ENCODE peak calls at places on chromosomes 11 and 22, in four cellular contexts. B is fibroblast of pulmonary artery, R is RWPE1, Y is AG04449. I is an unnamed sample.
A peak's percentile ranks its signal among the peaks of the same experiment; 100 is the strongest.

GRCh38 chr11:111796696-111797095 is 30.5 kb upstream of the PPP2R1B start:
- DNase-seq in B (no peak), R (no peak), Y (no peak), I (no peak)

GRCh38 chr22:45546333-45547015 is 43.8 kb downstream of the FBLN1 start:
- DNase-seq in B (no peak), R (no peak), Y (no peak), I (no peak)

GRCh38 chr11:9459573-9460321 is 1.1 kb upstream of the ZNF143 start:
- DNase-seq in B (peak; percentile 69), R (peak; percentile 9), Y (no peak), I (peak; percentile 29)

GRCh38 chr22:31278643-31279326 is 13.5 kb downstream of the PIK3IP1 start:
- DNase-seq in B (no peak), R (no peak), Y (no peak), I (no peak)

GRCh38 chr11:133921513-133921912 is 35.3 kb downstream of the IGSF9B start:
- DNase-seq in B (no peak), R (no peak), Y (no peak), I (no peak)

GRCh38 chr11:113481226-113481625 is 6.0 kb upstream of the DRD2 start:
- DNase-seq in B (no peak), R (no peak), Y (no peak), I (no peak)

GRCh38 chr22:35661377-35661937 is 13.2 kb downstream of the APOL6 start:
- DNase-seq in B (no peak), R (no peak), Y (no peak), I (no peak)

GRCh38 chr11:35063453-35063852 is 75.5 kb upstream of the CD44 start:
- DNase-seq in B (no peak), R (no peak), Y (no peak), I (no peak)

GRCh38 chr22:32661737-32662586 is 139.5 kb upstream of the TIMP3 start:
- DNase-seq in B (peak; percentile 54), R (no peak), Y (peak; percentile 44), I (no peak)

GRCh38 chr22:40022536-40023225 is 27.9 kb downstream of the FAM83F start:
- DNase-seq in B (no peak), R (no peak), Y (no peak), I (peak; percentile 69)

GRCh38 chr11:36333468-36333867 is 37.4 kb downstream of the PRR5L start:
- DNase-seq in B (peak; percentile 50), R (peak; percentile 40), Y (no peak), I (no peak)

GRCh38 chr11:107545101-107545514 is 20.4 kb downstream of the ALKBH8 start:
- DNase-seq in B (peak; percentile 64), R (peak; percentile 89), Y (no peak), I (no peak)

GRCh38 chr11:9617960-9618359 is 44.5 kb downstream of the WEE1 start:
- DNase-seq in B (peak; percentile 53), R (no peak), Y (peak; percentile 78), I (no peak)

GRCh38 chr11:116862101-116862637 is 24.7 kb upstream of the APOA1 start:
- DNase-seq in B (no peak), R (no peak), Y (no peak), I (no peak)

GRCh38 chr11:65420506-65421203 is 1.9 kb upstream of the NEAT1 start:
- DNase-seq in B (no peak), R (no peak), Y (no peak), I (peak; percentile 63)

GRCh38 chr11:34514050-34514449 is 456 bp upstream of the ELF5 start:
- DNase-seq in B (no peak), R (no peak), Y (no peak), I (no peak)

GRCh38 chr11:2527621-2528291 is 82.9 kb downstream of the KCNQ1 start:
- DNase-seq in B (no peak), R (no peak), Y (no peak), I (peak; percentile 85)

GRCh38 chr11:40722179-40722795 is 737.2 kb downstream of the LRRC4C start:
- DNase-seq in B (peak; percentile 20), R (peak; percentile 26), Y (no peak), I (no peak)

GRCh38 chr11:13366266-13367026 is 88.9 kb downstream of the BMAL1 start:
- DNase-seq in B (no peak), R (no peak), Y (no peak), I (no peak)

GRCh38 chr22:39908737-39909136 is 7.9 kb downstream of the GRAP2 start:
- DNase-seq in B (no peak), R (peak; percentile 3), Y (no peak), I (no peak)

GRCh38 chr11:62715150-62716130 is 8.0 kb downstream of the GNG3 start:
- DNase-seq in B (no peak), R (no peak), Y (no peak), I (no peak)

GRCh38 chr22:26756675-26757293 is 99.4 kb downstream of the MIAT start:
- DNase-seq in B (peak; percentile 46), R (peak; percentile 13), Y (no peak), I (no peak)

GRCh38 chr11:12841946-12842630 is 167.0 kb upstream of the RASSF10 start:
- DNase-seq in B (peak; percentile 79), R (peak; percentile 50), Y (no peak), I (no peak)

GRCh38 chr11:27902981-27903624 is 202.8 kb upstream of the BDNF start:
- DNase-seq in B (peak; percentile 18), R (peak; percentile 55), Y (peak; percentile 51), I (no peak)

GRCh38 chr11:103339485-103339857 is 230.2 kb downstream of the DYNC2H1 start:
- DNase-seq in B (no peak), R (no peak), Y (no peak), I (no peak)

GRCh38 chr11:86183694-86184093 is 60.9 kb upstream of the EED start:
- DNase-seq in B (peak; percentile 54), R (no peak), Y (no peak), I (no peak)

GRCh38 chr11:16280256-16280682 is 76.1 kb downstream of the SOX6 start:
- DNase-seq in B (peak; percentile 6), R (peak; percentile 51), Y (no peak), I (no peak)

GRCh38 chr22:17774928-17775675 is 833 bp upstream of the BID start:
- DNase-seq in B (no peak), R (no peak), Y (no peak), I (no peak)

GRCh38 chr11:47961383-47961782 is 19.0 kb upstream of the PTPRJ start:
- DNase-seq in B (no peak), R (no peak), Y (no peak), I (no peak)

GRCh38 chr22:26852176-26852575 is 194.8 kb downstream of the MIAT start:
- DNase-seq in B (no peak), R (no peak), Y (no peak), I (peak; percentile 4)

GRCh38 chr11:6489338-6489737 is 7.7 kb upstream of the DNHD1 start:
- DNase-seq in B (no peak), R (no peak), Y (no peak), I (no peak)

GRCh38 chr11:133842053-133842452 is 3.3 kb downstream of the SPATA19 start:
- DNase-seq in B (no peak), R (no peak), Y (no peak), I (no peak)

GRCh38 chr11:73759520-73760065 is 1.3 kb downstream of the RAB6A start:
- DNase-seq in B (peak; percentile 39), R (peak; percentile 5), Y (no peak), I (no peak)

GRCh38 chr11:73761403-73761945 is 600 bp upstream of the RAB6A start:
- DNase-seq in B (no peak), R (no peak), Y (no peak), I (no peak)

GRCh38 chr11:73760066-73760679 is 701 bp downstream of the RAB6A start:
- DNase-seq in B (peak; percentile 44), R (peak; percentile 32), Y (no peak), I (peak; percentile 92)

GRCh38 chr11:73762732-73763131 is 1.9 kb upstream of the RAB6A start:
- DNase-seq in B (no peak), R (no peak), Y (no peak), I (no peak)

DNA sequence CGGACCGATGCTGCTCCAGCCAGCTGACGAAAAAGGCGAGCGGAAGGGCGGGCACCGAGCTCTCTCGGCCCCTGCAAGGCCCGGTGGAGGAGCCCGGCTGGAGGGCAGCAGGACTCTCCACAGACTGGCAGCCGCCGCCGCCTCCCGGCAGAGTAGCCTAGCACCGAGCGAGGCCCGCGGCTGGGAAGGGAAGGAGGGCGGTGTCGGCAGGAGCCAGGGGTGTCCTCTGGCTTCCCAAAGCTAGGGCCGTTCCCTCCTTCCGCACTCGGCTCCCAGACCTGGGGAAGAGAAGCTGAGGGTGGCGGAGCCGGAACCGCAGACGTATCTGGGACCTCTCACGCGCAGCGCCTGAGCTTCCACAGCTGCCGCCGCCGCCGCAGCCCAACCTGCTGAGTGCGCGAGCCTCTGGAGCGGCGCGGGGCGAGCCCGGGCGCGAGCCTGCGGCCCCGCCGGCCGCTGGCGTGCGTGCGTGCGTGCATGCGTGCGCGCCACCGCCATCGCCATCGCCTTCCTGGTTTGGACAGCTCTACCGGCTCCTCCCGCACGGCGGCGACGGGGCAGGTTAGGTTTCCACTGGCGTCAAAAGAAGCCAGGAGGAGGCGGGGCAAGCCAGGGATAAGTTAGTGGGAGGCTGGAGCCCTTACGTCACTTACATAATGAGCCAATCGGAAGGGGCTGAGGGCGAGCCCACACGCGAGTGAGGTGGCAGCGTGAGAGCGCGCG is at the start of gene RAB6A:
- DNase-seq in B (peak; percentile 100), R (peak; percentile 97), Y (peak; percentile 97), I (peak; percentile 100)
- TF ChIP-seq CTCF in B (peak; percentile 9), R (peak; percentile 26), Y (peak; percentile 52), I (no peak)

DNA sequence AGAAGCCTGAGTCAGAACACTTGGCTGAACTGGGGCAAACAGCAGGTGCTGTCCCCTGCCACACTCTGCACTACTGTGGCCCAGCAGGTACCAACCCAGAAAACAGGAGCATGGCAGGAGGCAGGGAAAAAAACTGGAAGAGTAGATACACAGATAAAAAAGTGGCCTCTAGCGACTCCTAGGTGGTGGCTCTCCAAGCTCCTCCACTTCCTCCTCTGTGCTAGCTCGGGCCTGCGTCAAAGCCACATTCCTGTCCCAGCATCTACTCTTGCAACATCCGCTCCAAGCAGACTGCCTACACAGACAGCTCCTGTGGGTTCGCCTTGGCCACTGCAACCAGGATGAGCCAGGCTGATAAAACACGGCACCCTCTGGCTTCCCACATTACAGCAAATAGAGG is 6.9 kb downstream of the OR8B12 start:
- DNase-seq in B (peak; percentile 92), R (no peak), Y (no peak), I (peak; percentile 49)
- TF ChIP-seq CTCF in B (peak; percentile 35), R (no peak), Y (no peak), I (no peak)

GRCh38 chr22:44158766-44159165 is 22.0 kb upstream of the PARVG start:
- DNase-seq in B (no peak), R (no peak), Y (no peak), I (no peak)
- TF ChIP-seq CTCF in B (no peak), R (no peak), Y (no peak), I (no peak)

DNA sequence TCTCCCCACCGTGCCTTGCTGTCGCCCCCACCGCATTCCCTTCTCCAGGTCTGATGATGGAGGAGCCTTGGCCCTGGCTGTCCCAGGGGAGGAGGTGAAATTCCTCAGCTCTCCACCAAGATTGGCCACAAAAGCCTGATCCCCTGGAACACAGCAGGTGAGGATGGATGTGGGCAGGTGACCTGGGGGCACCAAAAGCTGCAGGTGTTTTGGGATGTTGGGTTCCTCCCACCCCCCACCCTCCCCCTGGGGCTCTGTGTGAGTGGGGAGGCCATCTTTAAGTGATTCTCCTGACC is 640 bp downstream of the TRIOBP start:
- DNase-seq in B (no peak), R (no peak), Y (no peak), I (no peak)
- TF ChIP-seq CTCF in B (no peak), R (no peak), Y (no peak), I (no peak)

GRCh38 chr11:57131080-57131790 is 50.5 kb upstream of the LRRC55 start:
- DNase-seq in B (peak; percentile 34), R (no peak), Y (no peak), I (no peak)
- TF ChIP-seq CTCF in B (peak; percentile 68), R (no peak), Y (peak; percentile 76), I (no peak)

I was measured in lower leg skin.